ENCODE peak calls at places on chromosomes 11 and 22, in four cellular contexts. One of them, this sample, is unnamed.

GRCh38 chr11:11211186-11211585 is 141.9 kb downstream of the CSNK2A3 start:
- DNase-seq in kidney glomerular epithelial cell: no peak
- DNase-seq in activated T-cell treated with anti-CD3 and anti-CD28 coated beads for 1 hour: no peak
- DNase-seq in T follicular helper cell: no peak
- DNase-seq in this sample: no peak

GRCh38 chr11:57150454-57150917 is 31.3 kb upstream of the LRRC55 start:
- DNase-seq in kidney glomerular epithelial cell: peak; percentile 11
- DNase-seq in activated T-cell treated with anti-CD3 and anti-CD28 coated beads for 1 hour: no peak
- DNase-seq in T follicular helper cell: no peak
- DNase-seq in this sample: no peak

GRCh38 chr22:43230983-43231723 is 44.2 kb upstream of the TTLL12 start:
- DNase-seq in kidney glomerular epithelial cell: peak; percentile 67
- DNase-seq in activated T-cell treated with anti-CD3 and anti-CD28 coated beads for 1 hour: peak; percentile 56
- DNase-seq in T follicular helper cell: peak; percentile 42
- DNase-seq in this sample: peak; percentile 42

GRCh38 chr11:2093575-2094353 is 45.4 kb downstream of the IGF2 start:
- DNase-seq in kidney glomerular epithelial cell: no peak
- DNase-seq in activated T-cell treated with anti-CD3 and anti-CD28 coated beads for 1 hour: no peak
- DNase-seq in T follicular helper cell: no peak
- DNase-seq in this sample: no peak

GRCh38 chr22:39689421-39689820 is 118.9 kb downstream of the CACNA1I start:
- DNase-seq in kidney glomerular epithelial cell: no peak
- DNase-seq in activated T-cell treated with anti-CD3 and anti-CD28 coated beads for 1 hour: no peak
- DNase-seq in T follicular helper cell: no peak
- DNase-seq in this sample: no peak

GRCh38 chr22:48422900-48423480 is 1404.7 kb downstream of the BRD1 start:
- DNase-seq in kidney glomerular epithelial cell: no peak
- DNase-seq in activated T-cell treated with anti-CD3 and anti-CD28 coated beads for 1 hour: no peak
- DNase-seq in T follicular helper cell: no peak
- DNase-seq in this sample: no peak

GRCh38 chr11:77542296-77542695 is 47.5 kb upstream of the AQP11 start:
- DNase-seq in kidney glomerular epithelial cell: no peak
- DNase-seq in activated T-cell treated with anti-CD3 and anti-CD28 coated beads for 1 hour: no peak
- DNase-seq in T follicular helper cell: no peak
- DNase-seq in this sample: no peak

GRCh38 chr11:116984589-116984988 is 113.6 kb downstream of the SIK3 start:
- DNase-seq in kidney glomerular epithelial cell: peak; percentile 65
- DNase-seq in activated T-cell treated with anti-CD3 and anti-CD28 coated beads for 1 hour: no peak
- DNase-seq in T follicular helper cell: no peak
- DNase-seq in this sample: no peak

GRCh38 chr11:32005786-32006406 is 85.0 kb upstream of the RCN1 start:
- DNase-seq in kidney glomerular epithelial cell: no peak
- DNase-seq in activated T-cell treated with anti-CD3 and anti-CD28 coated beads for 1 hour: no peak
- DNase-seq in T follicular helper cell: no peak
- DNase-seq in this sample: no peak

GRCh38 chr22:29700206-29700948 is 19.4 kb upstream of the CABP7 start:
- DNase-seq in kidney glomerular epithelial cell: no peak
- DNase-seq in activated T-cell treated with anti-CD3 and anti-CD28 coated beads for 1 hour: no peak
- DNase-seq in T follicular helper cell: no peak
- DNase-seq in this sample: no peak

GRCh38 chr11:76291576-76292526 is 85.5 kb upstream of the WNT11 start:
- DNase-seq in kidney glomerular epithelial cell: peak; percentile 43
- DNase-seq in activated T-cell treated with anti-CD3 and anti-CD28 coated beads for 1 hour: no peak
- DNase-seq in T follicular helper cell: no peak
- DNase-seq in this sample: no peak

GRCh38 chr22:32985899-32986772 is 72.0 kb downstream of the SYN3 start:
- DNase-seq in kidney glomerular epithelial cell: peak; percentile 73
- DNase-seq in activated T-cell treated with anti-CD3 and anti-CD28 coated beads for 1 hour: peak; percentile 7
- DNase-seq in T follicular helper cell: peak; percentile 7
- DNase-seq in this sample: peak; percentile 59